ENCODE peak calls at places on chromosomes 6 and 20, in eight cellular contexts. W is suprapubic skin, I is HepG2, N is stomach, D is ovary, G is H1, H is K562, R is A549. V is an unnamed sample.

GRCh38 chr6:166602928-166603690 is 16.6 kb upstream of the RAMACL start:
- DNase-seq in D (no peak), H (no peak), N (no peak), I (no peak), W (no peak), R (no peak), G (no peak), V (no peak)

GRCh38 chr20:14820771-14821170 is 483.4 kb upstream of the FLRT3 start:
- DNase-seq in W (no peak), H (no peak), N (no peak), R (peak), G (no peak), I (no peak), D (no peak), V (no peak)

GRCh38 chr6:130671119-130672104 is 155.8 kb upstream of the SMLR1 start:
- DNase-seq in H (no peak), R (no peak), G (no peak), W (peak), D (peak), I (no peak), N (no peak), V (no peak)

GRCh38 chr20:58719258-58719657 is 26.7 kb downstream of the NPEPL1 start:
- DNase-seq in W (peak), R (no peak), D (no peak), N (peak), G (peak), H (no peak), I (no peak), V (no peak)

GRCh38 chr6:134166529-134167221 is 114.3 kb upstream of the SLC2A12 start:
- DNase-seq in R (peak), D (no peak), N (peak), W (no peak), H (no peak), I (no peak), G (no peak), V (no peak)

GRCh38 chr6:72944660-72945059 is 280.6 kb downstream of the KHDC1L start:
- DNase-seq in G (no peak), D (no peak), W (no peak), N (no peak), H (no peak), R (no peak), I (no peak), V (no peak)

GRCh38 chr6:152671146-152671545 is 26.6 kb upstream of the MYCT1 start:
- DNase-seq in R (no peak), G (no peak), H (no peak), N (no peak), D (no peak), W (no peak), I (no peak), V (no peak)

GRCh38 chr6:131954775-131955107 is 3.6 kb upstream of the CCN2 start:
- DNase-seq in G (no peak), R (peak), H (no peak), N (peak), I (peak), W (no peak), D (peak), V (peak)

GRCh38 chr6:150605333-150605732 is 5.6 kb downstream of the PLEKHG1 start:
- DNase-seq in H (no peak), W (no peak), D (no peak), G (no peak), R (no peak), N (no peak), I (no peak), V (no peak)

GRCh38 chr6:138692978-138693909 is 80.3 kb upstream of the CCDC28A start:
- DNase-seq in G (peak), N (peak), R (peak), D (peak), W (peak), I (peak), H (peak), V (peak)

GRCh38 chr6:21023210-21023609 is 489.0 kb downstream of the CDKAL1 start:
- DNase-seq in W (no peak), G (no peak), N (no peak), H (no peak), I (no peak), D (no peak), R (no peak), V (no peak)

GRCh38 chr6:30875244-30876038 is 8.9 kb upstream of the DDR1 start:
- DNase-seq in D (no peak), R (no peak), I (no peak), H (no peak), G (no peak), W (no peak), N (no peak), V (no peak)

GRCh38 chr20:14334306-14334930 is 3.0 kb downstream of the FLRT3 start:
- DNase-seq in G (no peak), W (no peak), R (peak), D (peak), H (no peak), N (peak), I (peak), V (no peak)

GRCh38 chr20:24317224-24317623 is 152.2 kb upstream of the SYNDIG1 start:
- DNase-seq in D (no peak), N (no peak), H (no peak), G (no peak), R (no peak), W (no peak), I (no peak), V (no peak)

GRCh38 chr20:47847882-47848485 is 62.7 kb upstream of the SULF2 start:
- DNase-seq in R (no peak), D (no peak), G (no peak), H (no peak), N (no peak), W (peak), I (no peak), V (no peak)

GRCh38 chr6:78324213-78324612 is 543.1 kb upstream of the IRAK1BP1 start:
- DNase-seq in N (no peak), D (no peak), R (no peak), G (no peak), W (no peak), I (no peak), H (no peak), V (no peak)

GRCh38 chr20:5136096-5136495 is 9.3 kb downstream of the CDS2 start:
- DNase-seq in I (no peak), R (no peak), D (no peak), H (no peak), G (no peak), N (no peak), W (no peak), V (no peak)

GRCh38 chr20:2314759-2315439 is 19.1 kb downstream of the TGM3 start:
- DNase-seq in N (no peak), I (no peak), R (peak), D (no peak), W (peak), G (no peak), H (peak), V (peak)

GRCh38 chr20:61951695-61952533 is 113.8 kb downstream of the TAF4 start:
- DNase-seq in H (peak), D (peak), R (no peak), N (no peak), W (no peak), G (peak), I (no peak), V (no peak)

GRCh38 chr20:3046677-3047462 is 1.0 kb downstream of the MRPS26 start:
- DNase-seq in R (peak), N (peak), H (no peak), D (no peak), I (peak), W (no peak), G (peak), V (no peak)

GRCh38 chr6:149854532-149854931 is 9.6 kb downstream of the LRP11 start:
- DNase-seq in D (no peak), R (peak), N (peak), G (no peak), W (no peak), I (no peak), H (no peak), V (no peak)

DNA sequence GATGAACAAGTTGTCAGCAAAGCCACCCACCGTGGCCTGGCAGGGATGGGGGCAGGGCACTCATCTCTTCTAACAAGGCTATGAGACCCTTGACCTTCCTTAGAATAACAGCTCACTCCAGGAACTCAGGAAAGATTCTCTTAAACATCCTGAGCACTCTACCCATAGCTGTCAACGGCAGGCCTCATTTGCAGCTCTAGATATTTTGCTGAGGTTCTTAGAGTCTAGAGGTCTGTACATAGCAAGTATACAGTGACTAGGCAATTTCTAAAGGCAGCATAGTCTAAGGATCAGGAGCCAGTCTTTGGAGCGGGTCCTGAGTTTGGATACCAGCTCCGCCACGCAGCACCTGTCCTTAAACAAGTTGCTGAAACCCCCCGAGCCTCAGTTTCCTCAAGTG is 11.7 kb downstream of the TRERF1 start:
- DNase-seq in W (peak), D (no peak), R (no peak), I (no peak), G (peak), N (no peak), H (no peak), V (no peak)
- TF ChIP-seq EP300 in W (no peak), D (no peak), R (no peak), I (no peak), G (no peak), N (no peak), H (no peak), V (no peak)

GRCh38 chr6:148760568-148761531 is 14.0 kb downstream of the UST start:
- DNase-seq in H (no peak), N (peak), G (peak), D (peak), R (no peak), I (no peak), W (peak), V (peak)
- TF ChIP-seq POLR2A in H (no peak), N (no peak), G (no peak), D (no peak), R (no peak), I (no peak), W (no peak), V (no peak)

GRCh38 chr6:18326980-18327379 is 60.2 kb upstream of the RNF144B start:
- DNase-seq in D (no peak), W (no peak), R (no peak), I (no peak), N (no peak), H (no peak), G (no peak), V (no peak)

GRCh38 chr6:18327621-18328548 is 59.3 kb upstream of the RNF144B start:
- DNase-seq in W (peak), G (peak), R (no peak), I (no peak), H (peak), D (no peak), N (peak), V (no peak)

GRCh38 chr6:18330548-18331066 is 56.5 kb upstream of the RNF144B start:
- DNase-seq in G (no peak), N (no peak), W (no peak), H (no peak), I (no peak), D (no peak), R (no peak), V (no peak)

GRCh38 chr6:18328549-18328922 is 58.6 kb upstream of the RNF144B start:
- DNase-seq in G (no peak), D (no peak), I (no peak), W (no peak), R (no peak), H (no peak), N (no peak), V (no peak)

GRCh38 chr6:18329781-18330180 is 57.4 kb upstream of the RNF144B start:
- DNase-seq in R (no peak), N (no peak), D (no peak), G (no peak), W (no peak), H (no peak), I (no peak), V (no peak)
- TF ChIP-seq EP300 in R (no peak), N (no peak), D (no peak), G (no peak), W (no peak), H (no peak), I (no peak), V (no peak)

GRCh38 chr6:43181942-43182860 is at the start of gene CUL9:
- DNase-seq in G (peak), W (peak), I (peak), N (peak), H (peak), R (peak), D (peak), V (peak)
- TF ChIP-seq POLR2A in G (peak), W (peak), I (peak), N (no peak), H (peak), R (peak), D (peak), V (no peak)

DNA sequence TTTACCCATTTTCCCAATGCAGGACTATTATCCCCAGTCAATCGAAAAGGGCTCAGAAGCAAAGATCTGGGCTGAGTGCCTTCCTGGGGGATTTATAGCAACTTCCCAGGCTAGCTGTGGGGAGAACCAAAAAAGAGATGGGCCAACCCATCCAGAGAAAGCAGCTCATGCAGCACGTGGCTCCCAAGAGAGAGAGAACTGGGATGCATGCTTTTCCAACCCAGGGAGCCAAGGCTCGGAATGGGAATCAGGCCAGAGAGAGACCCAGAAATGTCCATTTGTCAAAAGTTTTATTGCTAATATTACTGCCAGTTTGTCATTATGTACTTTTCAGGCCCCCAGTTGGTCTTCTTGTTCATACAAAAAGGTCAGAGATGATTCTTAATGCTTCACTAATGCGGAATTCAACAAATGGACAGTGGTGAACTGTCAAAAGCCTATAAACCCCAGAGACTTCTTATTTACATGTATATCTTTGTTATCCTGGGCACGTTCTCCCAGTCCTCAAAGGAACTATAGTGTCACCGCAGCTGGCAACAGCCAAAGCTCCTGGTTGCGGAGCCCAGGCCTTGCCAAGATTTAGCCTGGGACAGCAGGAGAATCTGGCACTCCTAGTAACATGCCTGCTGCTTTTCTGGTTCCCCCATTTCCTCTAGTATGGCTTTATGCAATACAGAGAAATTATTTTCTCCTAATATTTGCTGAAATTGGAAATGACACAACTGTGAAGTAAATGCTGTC is 139.1 kb upstream of the POU3F2 start:
- DNase-seq in I (no peak), G (no peak), R (no peak), D (no peak), N (no peak), W (no peak), H (no peak), V (no peak)
- TF ChIP-seq EP300 in I (no peak), G (no peak), R (no peak), D (no peak), N (no peak), W (no peak), H (no peak), V (no peak)

DNA sequence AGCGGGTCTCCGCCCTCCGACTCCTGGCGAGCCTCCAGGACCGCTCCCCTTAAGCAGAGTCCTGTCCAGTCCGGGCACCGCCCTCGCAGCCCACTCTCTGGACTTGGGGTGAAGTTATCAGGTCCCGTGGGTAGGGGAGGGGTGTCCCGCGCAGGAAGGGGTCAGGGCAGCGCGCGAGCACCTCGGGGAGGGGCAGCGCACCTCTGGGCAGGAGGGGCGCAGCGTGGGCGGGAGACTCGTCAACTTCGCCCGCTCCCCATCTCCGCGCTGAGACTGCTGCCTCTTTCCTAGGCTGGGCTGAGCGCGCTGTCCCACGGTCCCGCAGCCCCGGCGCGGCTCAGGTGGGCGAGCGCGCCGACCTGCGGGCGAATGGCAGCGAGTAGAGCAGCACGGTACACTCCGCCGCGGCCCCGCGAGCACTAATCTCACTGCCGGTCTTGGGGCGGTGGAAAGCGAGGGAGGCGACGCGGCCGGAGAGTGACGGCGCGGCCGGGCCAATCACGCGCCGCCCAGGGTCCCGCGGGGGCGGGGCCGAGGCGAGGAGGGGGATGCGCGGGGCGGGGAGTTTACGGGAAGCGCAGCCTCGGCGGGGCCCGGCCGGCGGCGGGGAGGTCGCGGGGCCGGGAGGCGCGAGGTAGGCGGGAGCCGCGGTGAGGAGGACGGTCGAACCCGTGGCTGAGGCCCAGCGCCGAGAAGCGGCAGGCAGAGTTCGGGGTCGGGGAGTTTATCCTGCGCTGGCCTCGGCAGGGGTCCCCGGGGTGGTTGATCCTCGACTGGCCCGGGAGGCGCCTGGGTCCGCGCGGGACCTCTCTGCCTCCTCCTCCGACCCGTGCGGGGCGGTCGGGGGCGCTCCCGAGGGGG is at the start of gene MAN1A1:
- DNase-seq in N (peak), W (peak), D (peak), H (peak), R (peak), G (peak), I (peak), V (peak)
- TF ChIP-seq POLR2A in N (peak), W (peak), D (peak), H (peak), R (no peak), G (no peak), I (peak), V (peak)

V was measured in tibial nerve.